ENCODE peak calls at places on chromosomes 2 and 18, in ten cellular contexts. M is sigmoid colon, Q is hepatocyte, L is cardiac muscle cell, W is upper lobe of right lung, G is neural progenitor cell, Y is testis, T is PC-3, R is gastrocnemius medialis, K is IMR-90. Z is an unnamed sample. For H3K4me1 and H3K9me3, the result is how much of the 10 kb centered on the place peaks cover.

GRCh38 chr2:12493031-12493513 is 223.7 kb upstream of the TRIB2 start:
- DNase-seq in M (no peak), Q (peak), L (peak), W (no peak), G (no peak), Y (peak), T (peak), R (no peak), K (peak), Z (no peak)

GRCh38 chr2:37654932-37655331 is 16.5 kb downstream of the CDC42EP3 start:
- DNase-seq in M (no peak), Q (no peak), L (peak), W (no peak), G (peak), Y (no peak), T (no peak), R (no peak), K (no peak), Z (no peak)

GRCh38 chr2:29326926-29327325 is 211.7 kb downstream of the CLIP4 start:
- DNase-seq in M (no peak), Q (no peak), L (no peak), W (no peak), G (no peak), Y (no peak), T (no peak), R (no peak), K (no peak), Z (no peak)

GRCh38 chr2:111207892-111208291 is 87.2 kb downstream of the BCL2L11 start:
- DNase-seq in M (no peak), Q (peak), L (no peak), W (no peak), G (no peak), Y (no peak), T (no peak), R (no peak), K (no peak), Z (no peak)

GRCh38 chr18:2191180-2191790 is 380.0 kb downstream of the METTL4 start:
- DNase-seq in M (no peak), Q (no peak), L (no peak), W (no peak), G (no peak), Y (no peak), T (peak), R (no peak), K (no peak), Z (no peak)

GRCh38 chr18:9405977-9406376 is 69.3 kb upstream of the RALBP1 start:
- DNase-seq in M (no peak), Q (no peak), L (no peak), W (no peak), G (no peak), Y (no peak), T (no peak), R (no peak), K (no peak), Z (no peak)

GRCh38 chr2:109158237-109158636 is 29.2 kb downstream of the SH3RF3 start:
- DNase-seq in M (no peak), Q (no peak), L (no peak), W (no peak), G (no peak), Y (no peak), T (no peak), R (no peak), K (no peak), Z (no peak)

GRCh38 chr2:40002339-40002738 is 223.3 kb upstream of the THUMPD2 start:
- DNase-seq in M (no peak), Q (no peak), L (no peak), W (no peak), G (no peak), Y (no peak), T (peak), R (no peak), K (no peak), Z (no peak)

GRCh38 chr2:165280356-165280755 is 41.1 kb downstream of the SCN2A start:
- DNase-seq in M (no peak), Q (peak), L (no peak), W (no peak), G (no peak), Y (no peak), T (no peak), R (no peak), K (no peak), Z (no peak)

GRCh38 chr2:67234443-67234842 is 162.7 kb upstream of the ETAA1 start:
- DNase-seq in M (peak), Q (peak), L (peak), W (no peak), G (peak), Y (no peak), T (peak), R (no peak), K (peak), Z (no peak)

GRCh38 chr2:74524955-74525716 is 895 bp downstream of the DQX1 start:
- DNase-seq in M (no peak), Q (no peak), L (no peak), W (no peak), G (no peak), Y (no peak), T (no peak), R (no peak), K (no peak), Z (no peak)

GRCh38 chr2:74019516-74019915 is 34.8 kb downstream of the TET3 start:
- DNase-seq in M (no peak), Q (no peak), L (no peak), W (no peak), G (no peak), Y (no peak), T (no peak), R (no peak), K (no peak), Z (no peak)

GRCh38 chr2:17901246-17901645 is 22.8 kb downstream of the KCNS3 start:
- DNase-seq in M (no peak), Q (no peak), L (no peak), W (no peak), G (no peak), Y (no peak), T (no peak), R (no peak), K (no peak), Z (no peak)

GRCh38 chr2:42067521-42067920 is 19.7 kb downstream of the PKDCC start:
- DNase-seq in M (no peak), Q (no peak), L (no peak), W (no peak), G (no peak), Y (no peak), T (no peak), R (no peak), K (no peak), Z (no peak)

GRCh38 chr2:120245520-120245835 is 7.2 kb upstream of the RALB start:
- DNase-seq in M (peak), Q (peak), L (peak), W (no peak), G (no peak), Y (no peak), T (peak), R (peak), K (no peak), Z (no peak)

GRCh38 chr2:40259900-40260299 is 192.0 kb downstream of the SLC8A1 start:
- DNase-seq in M (no peak), Q (no peak), L (no peak), W (no peak), G (no peak), Y (no peak), T (no peak), R (no peak), K (no peak), Z (no peak)

GRCh38 chr18:57737661-57738060 is 65.5 kb downstream of the ATP8B1 start:
- DNase-seq in M (peak), Q (peak), L (no peak), W (peak), G (no peak), Y (peak), T (peak), R (peak), K (peak), Z (no peak)

GRCh38 chr2:100822587-100823248 is 2.8 kb downstream of the NPAS2 start:
- DNase-seq in M (no peak), Q (no peak), L (no peak), W (no peak), G (no peak), Y (no peak), T (peak), R (peak), K (peak), Z (no peak)

GRCh38 chr2:9380702-9381628 is 42.4 kb downstream of the ITGB1BP1 start:
- DNase-seq in M (peak), Q (peak), L (no peak), W (peak), G (no peak), Y (no peak), T (peak), R (peak), K (peak), Z (no peak)

GRCh38 chr2:174035981-174036742 is 71.0 kb upstream of the SP3 start:
- DNase-seq in M (peak), Q (no peak), L (no peak), W (no peak), G (no peak), Y (no peak), T (peak), R (peak), K (peak), Z (no peak)

GRCh38 chr18:25313274-25313673 is 38.7 kb downstream of the ZNF521 start:
- DNase-seq in M (no peak), Q (no peak), L (no peak), W (no peak), G (no peak), Y (no peak), T (no peak), R (no peak), K (no peak), Z (no peak)

GRCh38 chr2:201580486-201580885 is 62.8 kb downstream of the TMEM237 start:
- DNase-seq in M (no peak), Q (no peak), L (no peak), W (no peak), G (no peak), Y (no peak), T (no peak), R (no peak), K (peak), Z (no peak)

GRCh38 chr2:204170419-204170818 is 233.9 kb downstream of the ICOS start:
- DNase-seq in M (no peak), Q (no peak), L (no peak), W (no peak), G (no peak), Y (no peak), T (no peak), R (no peak), K (no peak), Z (no peak)

GRCh38 chr18:35376393-35376741 is 770 bp downstream of the ZNF396 start:
- DNase-seq in M (no peak), Q (peak), L (no peak), W (peak), G (peak), Y (peak), T (no peak), R (no peak), K (no peak), Z (peak)

GRCh38 chr2:235674812-235675211 is 181.0 kb downstream of the AGAP1 start:
- DNase-seq in M (no peak), Q (no peak), L (no peak), W (no peak), G (no peak), Y (no peak), T (no peak), R (no peak), K (no peak), Z (no peak)

GRCh38 chr2:74181739-74182138 is 3.1 kb upstream of the MOB1A start:
- DNase-seq in M (peak), Q (no peak), L (no peak), W (no peak), G (no peak), Y (peak), T (no peak), R (peak), K (no peak), Z (no peak)

GRCh38 chr2:239889641-239890055 is 135.5 kb downstream of the NDUFA10 start:
- DNase-seq in M (no peak), Q (no peak), L (no peak), W (no peak), G (no peak), Y (peak), T (no peak), R (no peak), K (no peak), Z (no peak)

GRCh38 chr2:9975328-9975727 is 23.8 kb downstream of the GRHL1 start:
- DNase-seq in M (no peak), Q (peak), L (no peak), W (no peak), G (no peak), Y (no peak), T (peak), R (no peak), K (peak), Z (no peak)

GRCh38 chr18:30754846-30755245 is 287.7 kb downstream of the DSC3 start:
- DNase-seq in M (no peak), Q (no peak), L (no peak), W (no peak), G (no peak), Y (no peak), T (no peak), R (no peak), K (no peak), Z (no peak)

GRCh38 chr2:133407341-133407740 is 160.9 kb downstream of the NCKAP5 start:
- DNase-seq in M (no peak), Q (no peak), L (no peak), W (no peak), G (no peak), Y (no peak), T (no peak), R (no peak), K (no peak), Z (no peak)

GRCh38 chr2:231613054-231613654 is 20.5 kb downstream of the TEX44 start:
- DNase-seq in M (peak), Q (no peak), L (no peak), W (peak), G (no peak), Y (no peak), T (no peak), R (no peak), K (no peak), Z (no peak)

GRCh38 chr2:232477751-232478510 is 9.7 kb downstream of the ECEL1 start:
- DNase-seq in M (peak), Q (no peak), L (no peak), W (peak), G (no peak), Y (no peak), T (no peak), R (peak), K (no peak), Z (no peak)

GRCh38 chr18:22872894-22873537 is 60.1 kb upstream of the RBBP8 start:
- DNase-seq in M (no peak), Q (peak), L (no peak), W (no peak), G (no peak), Y (no peak), T (no peak), R (no peak), K (peak), Z (no peak)

GRCh38 chr2:196987654-196988364 is 61.3 kb upstream of the PGAP1 start:
- DNase-seq in M (no peak), Q (peak), L (peak), W (no peak), G (peak), Y (peak), T (peak), R (no peak), K (peak), Z (peak)

GRCh38 chr2:166516712-166517303 is 22.8 kb upstream of the SCN7A start:
- DNase-seq in M (no peak), Q (peak), L (peak), W (peak), G (peak), Y (peak), T (peak), R (no peak), K (peak), Z (no peak)

GRCh38 chr2:27552941-27553340 is 29.9 kb upstream of the ZNF512 start:
- DNase-seq in M (no peak), Q (no peak), L (no peak), W (no peak), G (no peak), Y (no peak), T (no peak), R (no peak), K (no peak), Z (no peak)

GRCh38 chr18:23207191-23207955 is 72.1 kb downstream of the CABLES1 start:
- DNase-seq in M (no peak), Q (no peak), L (no peak), W (no peak), G (peak), Y (no peak), T (peak), R (no peak), K (peak), Z (no peak)

GRCh38 chr2:219553168-219553417 is 9.3 kb downstream of the TMEM198 start:
- DNase-seq in M (no peak), Q (no peak), L (no peak), W (no peak), G (no peak), Y (no peak), T (no peak), R (no peak), K (no peak), Z (no peak)

GRCh38 chr18:24982831-24983230 is 369.1 kb downstream of the ZNF521 start:
- DNase-seq in M (no peak), Q (no peak), L (no peak), W (no peak), G (no peak), Y (no peak), T (peak), R (no peak), K (peak), Z (no peak)

GRCh38 chr2:97999536-97999935 is 3.8 kb upstream of the TMEM131 start:
- DNase-seq in M (no peak), Q (no peak), L (peak), W (no peak), G (no peak), Y (no peak), T (no peak), R (no peak), K (no peak), Z (no peak)
- H3K4me1 ChIP-seq in M (under half), Q (under half), L (under half), W (under half), G (under half), Y (under half), T (under half), R (under half), K (under half), Z (under half)

GRCh38 chr18:14964002-14964401 is 216.0 kb downstream of the ANKRD30B start:
- DNase-seq in M (no peak), Q (no peak), L (no peak), W (no peak), G (no peak), Y (no peak), T (no peak), R (no peak), K (no peak), Z (no peak)

GRCh38 chr18:14959550-14959949 is 211.6 kb downstream of the ANKRD30B start:
- DNase-seq in M (no peak), Q (no peak), L (no peak), W (no peak), G (no peak), Y (no peak), T (no peak), R (no peak), K (no peak), Z (no peak)

GRCh38 chr18:14963246-14963645 is 215.3 kb downstream of the ANKRD30B start:
- DNase-seq in M (no peak), Q (no peak), L (no peak), W (no peak), G (no peak), Y (no peak), T (no peak), R (no peak), K (no peak), Z (no peak)

GRCh38 chr18:14962626-14963025 is 214.7 kb downstream of the ANKRD30B start:
- DNase-seq in M (no peak), Q (no peak), L (no peak), W (no peak), G (no peak), Y (no peak), T (no peak), R (no peak), K (no peak), Z (no peak)

GRCh38 chr18:14961991-14962390 is 214.0 kb downstream of the ANKRD30B start:
- DNase-seq in M (no peak), Q (no peak), L (no peak), W (no peak), G (no peak), Y (no peak), T (no peak), R (no peak), K (no peak), Z (no peak)
- H3K9me3 ChIP-seq in M (under half), Q (under half), L (under half), W (under half), G (under half), Y (under half), T (under half), R (under half), K (under half), Z (under half)

GRCh38 chr2:170156592-170156991 is 21.4 kb upstream of the MYO3B start:
- DNase-seq in M (no peak), Q (no peak), L (no peak), W (no peak), G (no peak), Y (no peak), T (no peak), R (no peak), K (peak), Z (no peak)

GRCh38 chr2:170157025-170157684 is 20.8 kb upstream of the MYO3B start:
- DNase-seq in M (no peak), Q (no peak), L (no peak), W (no peak), G (no peak), Y (no peak), T (peak), R (no peak), K (peak), Z (no peak)

GRCh38 chr2:170159060-170159459 is 18.9 kb upstream of the MYO3B start:
- DNase-seq in M (no peak), Q (no peak), L (no peak), W (no peak), G (no peak), Y (no peak), T (no peak), R (no peak), K (no peak), Z (no peak)

GRCh38 chr2:170155022-170155722 is 22.8 kb upstream of the MYO3B start:
- DNase-seq in M (no peak), Q (peak), L (peak), W (no peak), G (peak), Y (no peak), T (peak), R (no peak), K (peak), Z (no peak)

DNA sequence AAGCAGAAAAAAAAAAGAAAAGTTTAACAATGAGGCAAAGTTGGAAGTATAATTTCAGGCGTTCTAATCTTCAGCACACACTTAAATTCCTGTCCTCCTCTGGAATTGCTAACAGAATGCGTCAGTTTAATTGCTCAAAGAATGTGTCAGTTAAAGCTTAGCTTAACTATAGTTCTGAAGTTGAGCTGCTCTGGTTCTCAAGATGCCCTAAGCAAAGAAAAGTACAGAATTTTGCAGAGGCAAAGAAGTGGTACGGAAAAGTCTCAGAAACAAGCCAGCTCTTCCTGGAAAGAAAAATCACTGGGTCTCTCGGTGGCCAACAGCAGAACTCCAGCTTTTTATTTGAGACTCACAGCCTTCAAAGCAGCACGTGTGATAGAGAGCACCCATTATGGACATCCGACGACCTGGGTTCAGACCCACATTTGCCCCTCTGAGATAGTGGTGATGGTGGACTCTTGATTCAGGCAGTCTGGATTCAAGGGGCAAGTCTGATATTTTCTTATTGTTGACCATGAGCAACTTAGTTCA is 22.2 kb upstream of the MYO3B start:
- DNase-seq in M (no peak), Q (no peak), L (peak), W (no peak), G (no peak), Y (no peak), T (no peak), R (no peak), K (no peak), Z (no peak)
- H3K4me1 ChIP-seq in M (under half), Q (under half), L (under half), W (under half), G (under half), Y (under half), T (under half), R (under half), K (under half), Z (under half)

DNA sequence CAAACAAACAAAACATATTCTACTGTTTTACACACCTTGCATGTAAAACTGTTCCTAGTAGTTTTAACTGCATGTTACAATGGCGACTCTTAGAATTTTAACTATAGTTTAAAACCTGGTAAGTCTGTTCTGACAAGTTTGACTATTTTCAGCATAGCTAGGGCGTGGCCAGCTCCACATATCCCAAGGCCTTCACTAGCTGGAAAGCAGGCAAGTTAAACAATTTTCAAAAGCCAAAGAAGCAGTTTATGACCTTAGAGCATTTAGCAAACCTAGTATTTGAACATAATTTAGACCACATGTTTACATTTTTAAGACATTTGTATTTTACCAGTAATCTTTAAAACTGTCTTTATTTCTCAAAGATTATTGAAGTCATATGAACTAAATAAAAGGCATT is 402.8 kb upstream of the SYT4 start:
- DNase-seq in M (no peak), Q (no peak), L (no peak), W (no peak), G (no peak), Y (no peak), T (no peak), R (no peak), K (no peak), Z (no peak)
- H3K9me3 ChIP-seq in M (under half), Q (under half), L (under half), W (under half), G (under half), Y (under half), T (under half), R (under half), K (under half), Z (under half)

GRCh38 chr18:55322176-55322735 is 265.7 kb downstream of the TCF4 start:
- DNase-seq in M (peak), Q (peak), L (peak), W (peak), G (peak), Y (peak), T (peak), R (peak), K (peak), Z (peak)

GRCh38 chr18:55321268-55322175 is 266.5 kb downstream of the TCF4 start:
- DNase-seq in M (peak), Q (peak), L (peak), W (peak), G (peak), Y (peak), T (peak), R (peak), K (peak), Z (no peak)

GRCh38 chr18:55326134-55326533 is 261.9 kb downstream of the TCF4 start:
- DNase-seq in M (no peak), Q (no peak), L (no peak), W (no peak), G (no peak), Y (no peak), T (no peak), R (no peak), K (no peak), Z (no peak)

GRCh38 chr18:55323051-55323994 is 264.7 kb downstream of the TCF4 start:
- DNase-seq in M (no peak), Q (no peak), L (no peak), W (no peak), G (no peak), Y (no peak), T (no peak), R (no peak), K (peak), Z (no peak)

GRCh38 chr18:55324166-55324565 is 263.8 kb downstream of the TCF4 start:
- DNase-seq in M (no peak), Q (no peak), L (no peak), W (no peak), G (no peak), Y (no peak), T (no peak), R (no peak), K (no peak), Z (no peak)
- H3K4me1 ChIP-seq in M (under half), Q (under half), L (under half), W (under half), G (under half), Y (under half), T (under half), R (half or more), K (under half), Z (under half)